ENCODE peak calls at places on chromosome X, in ten cellular contexts. One of them, this sample, is unnamed.

GRCh38 chrX:134512566-134512965 is 52.6 kb downstream of the HPRT1 start:
- DNase-seq in uterus: no peak
- DNase-seq in gastrocnemius medialis: no peak
- DNase-seq in GM12892: no peak
- DNase-seq in IMR-90: peak; percentile 89
- DNase-seq in heart left ventricle: no peak
- DNase-seq in adrenal gland: no peak
- DNase-seq in HCT116: peak; percentile 34
- DNase-seq in tibial nerve: no peak
- DNase-seq in H54: peak; percentile 58
- DNase-seq in this sample: no peak

GRCh38 chrX:64198046-64198445 is 7.5 kb downstream of the AMER1 start:
- DNase-seq in gastrocnemius medialis: no peak
- DNase-seq in adrenal gland: peak; percentile 40
- DNase-seq in IMR-90: no peak
- DNase-seq in heart left ventricle: no peak
- DNase-seq in H54: no peak
- DNase-seq in HCT116: no peak
- DNase-seq in GM12892: no peak
- DNase-seq in uterus: no peak
- DNase-seq in tibial nerve: no peak
- DNase-seq in this sample: no peak

GRCh38 chrX:46324166-46324565 is 221.1 kb downstream of the ZNF674 start:
- DNase-seq in gastrocnemius medialis: no peak
- DNase-seq in uterus: no peak
- DNase-seq in tibial nerve: no peak
- DNase-seq in HCT116: no peak
- DNase-seq in IMR-90: no peak
- DNase-seq in GM12892: no peak
- DNase-seq in adrenal gland: no peak
- DNase-seq in heart left ventricle: no peak
- DNase-seq in H54: no peak
- DNase-seq in this sample: no peak

GRCh38 chrX:12319012-12319519 is 180.8 kb downstream of the FRMPD4 start:
- DNase-seq in gastrocnemius medialis: no peak
- DNase-seq in GM12892: no peak
- DNase-seq in HCT116: no peak
- DNase-seq in tibial nerve: no peak
- DNase-seq in IMR-90: no peak
- DNase-seq in heart left ventricle: no peak
- DNase-seq in uterus: no peak
- DNase-seq in adrenal gland: no peak
- DNase-seq in H54: no peak
- DNase-seq in this sample: no peak

GRCh38 chrX:110161361-110161686 is 156.6 kb downstream of the AMMECR1 start:
- DNase-seq in IMR-90: no peak
- DNase-seq in uterus: no peak
- DNase-seq in tibial nerve: no peak
- DNase-seq in gastrocnemius medialis: no peak
- DNase-seq in HCT116: no peak
- DNase-seq in adrenal gland: no peak
- DNase-seq in H54: no peak
- DNase-seq in heart left ventricle: no peak
- DNase-seq in GM12892: no peak
- DNase-seq in this sample: no peak

GRCh38 chrX:85379174-85379907 is at the start of gene POF1B:
- DNase-seq in H54: no peak
- DNase-seq in GM12892: no peak
- DNase-seq in tibial nerve: no peak
- DNase-seq in IMR-90: no peak
- DNase-seq in heart left ventricle: no peak
- DNase-seq in HCT116: no peak
- DNase-seq in adrenal gland: no peak
- DNase-seq in gastrocnemius medialis: no peak
- DNase-seq in uterus: no peak
- DNase-seq in this sample: peak; percentile 27

GRCh38 chrX:21174439-21174838 is 199.8 kb upstream of the CNKSR2 start:
- DNase-seq in gastrocnemius medialis: no peak
- DNase-seq in heart left ventricle: no peak
- DNase-seq in GM12892: no peak
- DNase-seq in uterus: no peak
- DNase-seq in HCT116: no peak
- DNase-seq in tibial nerve: no peak
- DNase-seq in IMR-90: no peak
- DNase-seq in adrenal gland: no peak
- DNase-seq in H54: no peak
- DNase-seq in this sample: no peak

GRCh38 chrX:73851014-73852009 is 288.3 kb downstream of the CHIC1 start:
- DNase-seq in GM12892: peak; percentile 28
- DNase-seq in adrenal gland: no peak
- DNase-seq in uterus: peak; percentile 89
- DNase-seq in heart left ventricle: no peak
- DNase-seq in H54: no peak
- DNase-seq in IMR-90: peak; percentile 96
- DNase-seq in gastrocnemius medialis: no peak
- DNase-seq in HCT116: no peak
- DNase-seq in tibial nerve: no peak
- DNase-seq in this sample: peak; percentile 97

GRCh38 chrX:37349131-37350033 is at the start of gene PRRG1:
- DNase-seq in HCT116: peak; percentile 61
- DNase-seq in heart left ventricle: peak; percentile 82
- DNase-seq in H54: peak; percentile 19
- DNase-seq in gastrocnemius medialis: peak; percentile 76
- DNase-seq in GM12892: no peak
- DNase-seq in tibial nerve: peak; percentile 43
- DNase-seq in adrenal gland: peak; percentile 75
- DNase-seq in uterus: peak; percentile 74
- DNase-seq in IMR-90: peak; percentile 83
- DNase-seq in this sample: peak; percentile 36

GRCh38 chrX:37348237-37349130 is 680 bp upstream of the PRRG1 start:
- DNase-seq in IMR-90: peak; percentile 84
- DNase-seq in heart left ventricle: no peak
- DNase-seq in HCT116: no peak
- DNase-seq in gastrocnemius medialis: no peak
- DNase-seq in H54: no peak
- DNase-seq in tibial nerve: no peak
- DNase-seq in adrenal gland: no peak
- DNase-seq in uterus: no peak
- DNase-seq in GM12892: no peak
- DNase-seq in this sample: no peak

GRCh38 chrX:37350034-37350365 is 836 bp downstream of the PRRG1 start:
- DNase-seq in gastrocnemius medialis: peak; percentile 17
- DNase-seq in GM12892: no peak
- DNase-seq in adrenal gland: no peak
- DNase-seq in tibial nerve: peak; percentile 5
- DNase-seq in HCT116: no peak
- DNase-seq in uterus: no peak
- DNase-seq in IMR-90: peak; percentile 31
- DNase-seq in H54: no peak
- DNase-seq in heart left ventricle: peak; percentile 19
- DNase-seq in this sample: no peak

DNA sequence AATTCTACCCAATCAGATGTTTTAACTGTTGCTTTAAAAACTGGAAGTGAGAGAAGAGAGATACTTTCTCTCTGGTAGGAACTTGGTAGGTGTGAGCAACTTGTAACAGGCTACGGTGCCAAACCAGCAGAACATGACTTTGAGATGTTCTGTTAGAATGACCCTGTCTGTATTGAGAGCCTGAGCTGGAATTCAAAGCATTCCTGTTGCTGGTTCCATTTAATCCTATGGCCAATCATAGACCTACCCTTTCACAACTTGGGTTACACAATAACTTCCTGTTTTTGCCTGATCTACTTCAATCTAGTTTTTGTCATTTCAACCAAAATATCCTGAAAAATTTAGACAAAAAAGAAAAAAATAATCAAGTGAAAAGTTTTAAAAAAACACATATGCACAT is 1.7 kb upstream of the PRRG1 start:
- DNase-seq in gastrocnemius medialis: no peak
- DNase-seq in H54: no peak
- DNase-seq in heart left ventricle: no peak
- DNase-seq in uterus: no peak
- DNase-seq in IMR-90: peak; percentile 47
- DNase-seq in HCT116: no peak
- DNase-seq in GM12892: no peak
- DNase-seq in adrenal gland: no peak
- DNase-seq in tibial nerve: peak; percentile 4
- DNase-seq in this sample: no peak
- TF ChIP-seq POLR2A in gastrocnemius medialis: no peak
- TF ChIP-seq POLR2A in H54: no peak
- TF ChIP-seq POLR2A in heart left ventricle: no peak
- TF ChIP-seq POLR2A in uterus: no peak
- TF ChIP-seq POLR2A in IMR-90: no peak
- TF ChIP-seq POLR2A in HCT116: no peak
- TF ChIP-seq POLR2A in GM12892: no peak
- TF ChIP-seq POLR2A in adrenal gland: no peak
- TF ChIP-seq POLR2A in tibial nerve: no peak
- TF ChIP-seq POLR2A in this sample: no peak

GRCh38 chrX:40105016-40105790 is 7.4 kb upstream of the BCOR start:
- DNase-seq in HCT116: no peak
- DNase-seq in IMR-90: no peak
- DNase-seq in tibial nerve: no peak
- DNase-seq in adrenal gland: peak; percentile 55
- DNase-seq in uterus: peak; percentile 41
- DNase-seq in heart left ventricle: peak; percentile 63
- DNase-seq in gastrocnemius medialis: peak; percentile 35
- DNase-seq in GM12892: no peak
- DNase-seq in H54: no peak
- DNase-seq in this sample: no peak
- TF ChIP-seq POLR2A in HCT116: no peak
- TF ChIP-seq POLR2A in IMR-90: no peak
- TF ChIP-seq POLR2A in tibial nerve: no peak
- TF ChIP-seq POLR2A in adrenal gland: no peak
- TF ChIP-seq POLR2A in uterus: no peak
- TF ChIP-seq POLR2A in heart left ventricle: no peak
- TF ChIP-seq POLR2A in gastrocnemius medialis: peak; percentile 68
- TF ChIP-seq POLR2A in GM12892: no peak
- TF ChIP-seq POLR2A in H54: no peak
- TF ChIP-seq POLR2A in this sample: no peak

GRCh38 chrX:55713635-55714034 is 3.9 kb upstream of the RRAGB start:
- DNase-seq in H54: no peak
- DNase-seq in heart left ventricle: no peak
- DNase-seq in gastrocnemius medialis: no peak
- DNase-seq in GM12892: no peak
- DNase-seq in adrenal gland: no peak
- DNase-seq in tibial nerve: no peak
- DNase-seq in uterus: no peak
- DNase-seq in HCT116: no peak
- DNase-seq in IMR-90: no peak
- DNase-seq in this sample: no peak

GRCh38 chrX:55715847-55716246 is 1.7 kb upstream of the RRAGB start:
- DNase-seq in IMR-90: no peak
- DNase-seq in GM12892: no peak
- DNase-seq in gastrocnemius medialis: no peak
- DNase-seq in adrenal gland: no peak
- DNase-seq in uterus: no peak
- DNase-seq in H54: no peak
- DNase-seq in heart left ventricle: no peak
- DNase-seq in tibial nerve: no peak
- DNase-seq in HCT116: no peak
- DNase-seq in this sample: no peak

GRCh38 chrX:55716937-55717336 is 612 bp upstream of the RRAGB start:
- DNase-seq in heart left ventricle: no peak
- DNase-seq in gastrocnemius medialis: no peak
- DNase-seq in HCT116: no peak
- DNase-seq in uterus: no peak
- DNase-seq in IMR-90: no peak
- DNase-seq in GM12892: no peak
- DNase-seq in tibial nerve: no peak
- DNase-seq in H54: no peak
- DNase-seq in adrenal gland: no peak
- DNase-seq in this sample: no peak

GRCh38 chrX:55714111-55714510 is 3.4 kb upstream of the RRAGB start:
- DNase-seq in uterus: no peak
- DNase-seq in adrenal gland: no peak
- DNase-seq in gastrocnemius medialis: no peak
- DNase-seq in GM12892: no peak
- DNase-seq in IMR-90: no peak
- DNase-seq in H54: no peak
- DNase-seq in tibial nerve: no peak
- DNase-seq in heart left ventricle: no peak
- DNase-seq in HCT116: no peak
- DNase-seq in this sample: no peak

DNA sequence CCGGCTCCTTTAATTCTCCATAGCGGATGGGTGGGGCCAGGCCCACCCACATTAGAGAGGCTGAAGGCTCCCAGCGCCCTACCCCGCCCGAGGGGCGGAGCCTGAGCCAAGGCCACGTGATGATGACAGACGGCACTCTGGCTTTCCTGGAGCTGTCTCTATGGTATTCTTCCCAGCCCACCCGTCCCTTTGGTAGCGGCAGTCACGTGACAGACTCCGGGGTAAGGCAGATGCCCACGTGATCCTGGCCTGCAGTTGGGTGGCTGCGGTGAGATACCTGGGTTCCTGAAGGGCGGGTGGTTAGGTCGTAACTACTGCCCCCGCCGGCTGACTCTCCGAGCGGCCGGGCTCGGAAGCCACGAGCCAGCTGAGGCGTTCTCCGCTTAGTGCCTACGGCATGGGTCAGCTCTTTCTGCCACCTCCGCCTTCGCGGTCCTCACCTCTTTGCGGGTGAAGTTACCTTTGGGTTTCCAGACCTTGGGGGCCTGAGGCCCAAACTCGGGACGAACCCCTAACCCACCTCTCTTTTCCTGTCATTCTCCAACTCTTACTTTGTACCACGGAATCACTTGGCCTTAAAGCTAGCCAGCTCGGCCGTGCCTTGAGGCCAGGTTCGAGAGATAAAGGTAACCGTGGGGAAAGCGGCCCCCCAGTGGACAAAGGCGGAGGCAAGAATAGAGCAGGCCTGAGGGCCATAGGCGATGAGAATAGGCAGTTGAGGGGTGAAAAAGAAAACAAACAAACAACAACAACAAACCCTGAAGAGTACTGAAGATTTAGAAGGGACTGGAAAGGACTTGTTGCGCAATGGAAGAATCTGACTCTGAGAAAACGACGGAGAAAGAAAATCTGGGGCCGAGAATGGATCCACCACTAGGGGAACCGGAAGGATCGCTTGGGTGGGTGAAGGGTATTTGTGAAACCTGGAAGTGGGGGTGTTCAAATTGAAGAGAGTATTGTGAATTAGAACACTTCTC is at the start of gene RRAGB:
- DNase-seq in gastrocnemius medialis: peak; percentile 96
- DNase-seq in adrenal gland: peak; percentile 95
- DNase-seq in HCT116: peak; percentile 89
- DNase-seq in GM12892: peak; percentile 68
- DNase-seq in tibial nerve: peak; percentile 92
- DNase-seq in uterus: peak; percentile 93
- DNase-seq in H54: peak; percentile 45
- DNase-seq in heart left ventricle: peak; percentile 93
- DNase-seq in IMR-90: peak; percentile 91
- DNase-seq in this sample: peak; percentile 98
- TF ChIP-seq POLR2A in gastrocnemius medialis: peak; percentile 49
- TF ChIP-seq POLR2A in adrenal gland: no peak
- TF ChIP-seq POLR2A in HCT116: peak; percentile 64
- TF ChIP-seq POLR2A in GM12892: peak; percentile 73
- TF ChIP-seq POLR2A in tibial nerve: peak; percentile 43
- TF ChIP-seq POLR2A in uterus: peak; percentile 39
- TF ChIP-seq POLR2A in H54: peak; percentile 32
- TF ChIP-seq POLR2A in heart left ventricle: no peak
- TF ChIP-seq POLR2A in IMR-90: no peak
- TF ChIP-seq POLR2A in this sample: no peak

GRCh38 chrX:56232221-56233082 is at the start of gene KLF8:
- DNase-seq in tibial nerve: peak; percentile 34
- DNase-seq in uterus: peak; percentile 58
- DNase-seq in HCT116: peak; percentile 8
- DNase-seq in adrenal gland: peak; percentile 42
- DNase-seq in heart left ventricle: peak; percentile 52
- DNase-seq in gastrocnemius medialis: peak; percentile 48
- DNase-seq in H54: no peak
- DNase-seq in GM12892: peak; percentile 35
- DNase-seq in IMR-90: no peak
- DNase-seq in this sample: peak; percentile 53

GRCh38 chrX:56226980-56227379 is 5.2 kb upstream of the KLF8 start:
- DNase-seq in heart left ventricle: no peak
- DNase-seq in uterus: no peak
- DNase-seq in adrenal gland: no peak
- DNase-seq in H54: no peak
- DNase-seq in gastrocnemius medialis: no peak
- DNase-seq in tibial nerve: no peak
- DNase-seq in IMR-90: no peak
- DNase-seq in GM12892: no peak
- DNase-seq in HCT116: no peak
- DNase-seq in this sample: no peak

GRCh38 chrX:56231706-56232105 is 450 bp upstream of the KLF8 start:
- DNase-seq in uterus: no peak
- DNase-seq in gastrocnemius medialis: no peak
- DNase-seq in IMR-90: no peak
- DNase-seq in adrenal gland: no peak
- DNase-seq in GM12892: no peak
- DNase-seq in HCT116: no peak
- DNase-seq in tibial nerve: no peak
- DNase-seq in H54: no peak
- DNase-seq in heart left ventricle: peak; percentile 19
- DNase-seq in this sample: no peak

GRCh38 chrX:56233100-56233499 is 944 bp downstream of the KLF8 start:
- DNase-seq in IMR-90: no peak
- DNase-seq in GM12892: no peak
- DNase-seq in HCT116: no peak
- DNase-seq in heart left ventricle: no peak
- DNase-seq in uterus: peak; percentile 17
- DNase-seq in gastrocnemius medialis: no peak
- DNase-seq in tibial nerve: peak; percentile 6
- DNase-seq in H54: no peak
- DNase-seq in adrenal gland: no peak
- DNase-seq in this sample: no peak

GRCh38 chrX:56228914-56229313 is 3.2 kb upstream of the KLF8 start:
- DNase-seq in HCT116: no peak
- DNase-seq in adrenal gland: no peak
- DNase-seq in heart left ventricle: no peak
- DNase-seq in GM12892: no peak
- DNase-seq in IMR-90: no peak
- DNase-seq in uterus: no peak
- DNase-seq in H54: no peak
- DNase-seq in gastrocnemius medialis: no peak
- DNase-seq in tibial nerve: peak; percentile 8
- DNase-seq in this sample: no peak
- TF ChIP-seq POLR2A in HCT116: no peak
- TF ChIP-seq POLR2A in adrenal gland: no peak
- TF ChIP-seq POLR2A in heart left ventricle: no peak
- TF ChIP-seq POLR2A in GM12892: no peak
- TF ChIP-seq POLR2A in IMR-90: no peak
- TF ChIP-seq POLR2A in uterus: no peak
- TF ChIP-seq POLR2A in H54: no peak
- TF ChIP-seq POLR2A in gastrocnemius medialis: no peak
- TF ChIP-seq POLR2A in tibial nerve: no peak
- TF ChIP-seq POLR2A in this sample: no peak

This sample was measured in lower leg skin.